ENCODE peak calls at places on chromosome 17, in six cellular contexts. S, E, O, T, D and R are unnamed samples.

GRCh38 chr17:71500761-71501555 is 619.9 kb upstream of the SOX9 start:
- DNase-seq in S (no peak), E (no peak), O (no peak), T (peak; percentile 61), D (no peak), R (no peak)

GRCh38 chr17:80605326-80606066 is 60.9 kb downstream of the RPTOR start:
- DNase-seq in S (no peak), E (peak; percentile 57), O (no peak), T (peak; percentile 99), D (no peak), R (peak; percentile 60)

GRCh38 chr17:50507871-50508572 is at the start of gene MYCBPAP:
- DNase-seq in S (peak; percentile 91), E (peak; percentile 71), O (peak; percentile 60), T (no peak), D (peak; percentile 91), R (peak; percentile 78)

GRCh38 chr17:64506201-64506575 is at the start of gene DDX5:
- DNase-seq in S (peak; percentile 98), E (peak; percentile 99), O (peak; percentile 90), T (no peak), D (peak; percentile 98), R (peak; percentile 96)

GRCh38 chr17:51397361-51398127 is 137.2 kb downstream of the UTP18 start:
- DNase-seq in S (no peak), E (no peak), O (no peak), T (peak; percentile 80), D (no peak), R (no peak)

GRCh38 chr17:42027961-42028790 is 8.3 kb downstream of the NKIRAS2 start:
- DNase-seq in S (no peak), E (no peak), O (no peak), T (no peak), D (no peak), R (no peak)

GRCh38 chr17:66557193-66557592 is 254.8 kb downstream of the PRKCA start:
- DNase-seq in S (no peak), E (no peak), O (no peak), T (no peak), D (no peak), R (no peak)

GRCh38 chr17:6427284-6427781 is 7.6 kb downstream of the AIPL1 start:
- DNase-seq in S (no peak), E (no peak), O (no peak), T (no peak), D (no peak), R (peak; percentile 42)

GRCh38 chr17:21286771-21287702 is 2.5 kb downstream of the MAP2K3 start:
- DNase-seq in S (peak; percentile 21), E (peak; percentile 55), O (no peak), T (peak; percentile 34), D (no peak), R (no peak)

GRCh38 chr17:5702951-5703510 is 118.7 kb upstream of the NLRP1 start:
- DNase-seq in S (no peak), E (no peak), O (no peak), T (no peak), D (no peak), R (no peak)

GRCh38 chr17:63601439-63602371 is 1.0 kb downstream of the TACO1 start:
- DNase-seq in S (no peak), E (no peak), O (no peak), T (no peak), D (no peak), R (no peak)

GRCh38 chr17:3636908-3637373 is 381 bp downstream of the CTNS start:
- DNase-seq in S (no peak), E (peak; percentile 16), O (no peak), T (no peak), D (no peak), R (no peak)

GRCh38 chr17:40949406-40949805 is 12.0 kb upstream of the KRT23 start:
- DNase-seq in S (no peak), E (no peak), O (no peak), T (no peak), D (no peak), R (no peak)